ENCODE peak calls at places on chromosomes 3 and 15, in eight cellular contexts. One of them, this sample, is unnamed.

GRCh38 chr3:127819086-127819485 is 3.2 kb downstream of the MGLL start:
- DNase-seq in stimulated activated CD4-positive, alpha-beta T cell treated with anti-CD3 and anti-CD28 coated beads, Interleukin-1b, Interleukin-23, amount 100 ng/mL, for 4 hours: no peak
- DNase-seq in NCI-H1092 treated with DMSO at 0.1 percent for 48 hours: peak
- DNase-seq in stimulated activated CD8-positive, alpha-beta memory T cell treated with anti-CD3 and anti-CD28 coated beads, Interleukin-4, amount 100 ng/mL, for 48 hours: no peak
- DNase-seq in activated CD8-positive, alpha-beta memory T cell treated with anti-CD3 and anti-CD28 coated beads for 1 hour: no peak
- DNase-seq in frontal cortex: no peak
- DNase-seq in T-helper 17 cell: no peak
- DNase-seq in tibial artery: no peak
- DNase-seq in this sample: no peak

GRCh38 chr3:118298133-118298532 is 736.5 kb downstream of the IGSF11 start:
- DNase-seq in stimulated activated CD4-positive, alpha-beta T cell treated with anti-CD3 and anti-CD28 coated beads, Interleukin-1b, Interleukin-23, amount 100 ng/mL, for 4 hours: no peak
- DNase-seq in NCI-H1092 treated with DMSO at 0.1 percent for 48 hours: no peak
- DNase-seq in stimulated activated CD8-positive, alpha-beta memory T cell treated with anti-CD3 and anti-CD28 coated beads, Interleukin-4, amount 100 ng/mL, for 48 hours: no peak
- DNase-seq in activated CD8-positive, alpha-beta memory T cell treated with anti-CD3 and anti-CD28 coated beads for 1 hour: no peak
- DNase-seq in frontal cortex: no peak
- DNase-seq in T-helper 17 cell: no peak
- DNase-seq in tibial artery: no peak
- DNase-seq in this sample: no peak

GRCh38 chr3:130433306-130433705 is 83.7 kb upstream of the COL6A6 start:
- DNase-seq in stimulated activated CD4-positive, alpha-beta T cell treated with anti-CD3 and anti-CD28 coated beads, Interleukin-1b, Interleukin-23, amount 100 ng/mL, for 4 hours: no peak
- DNase-seq in NCI-H1092 treated with DMSO at 0.1 percent for 48 hours: no peak
- DNase-seq in stimulated activated CD8-positive, alpha-beta memory T cell treated with anti-CD3 and anti-CD28 coated beads, Interleukin-4, amount 100 ng/mL, for 48 hours: no peak
- DNase-seq in activated CD8-positive, alpha-beta memory T cell treated with anti-CD3 and anti-CD28 coated beads for 1 hour: no peak
- DNase-seq in frontal cortex: no peak
- DNase-seq in T-helper 17 cell: no peak
- DNase-seq in tibial artery: no peak
- DNase-seq in this sample: no peak

GRCh38 chr15:69554321-69554961 is 101.8 kb downstream of the RPLP1 start:
- DNase-seq in stimulated activated CD4-positive, alpha-beta T cell treated with anti-CD3 and anti-CD28 coated beads, Interleukin-1b, Interleukin-23, amount 100 ng/mL, for 4 hours: no peak
- DNase-seq in NCI-H1092 treated with DMSO at 0.1 percent for 48 hours: peak
- DNase-seq in stimulated activated CD8-positive, alpha-beta memory T cell treated with anti-CD3 and anti-CD28 coated beads, Interleukin-4, amount 100 ng/mL, for 48 hours: no peak
- DNase-seq in activated CD8-positive, alpha-beta memory T cell treated with anti-CD3 and anti-CD28 coated beads for 1 hour: no peak
- DNase-seq in frontal cortex: no peak
- DNase-seq in T-helper 17 cell: no peak
- DNase-seq in tibial artery: no peak
- DNase-seq in this sample: no peak

GRCh38 chr3:173586176-173586575 is 188.6 kb downstream of the NLGN1 start:
- DNase-seq in stimulated activated CD4-positive, alpha-beta T cell treated with anti-CD3 and anti-CD28 coated beads, Interleukin-1b, Interleukin-23, amount 100 ng/mL, for 4 hours: no peak
- DNase-seq in NCI-H1092 treated with DMSO at 0.1 percent for 48 hours: no peak
- DNase-seq in stimulated activated CD8-positive, alpha-beta memory T cell treated with anti-CD3 and anti-CD28 coated beads, Interleukin-4, amount 100 ng/mL, for 48 hours: no peak
- DNase-seq in activated CD8-positive, alpha-beta memory T cell treated with anti-CD3 and anti-CD28 coated beads for 1 hour: no peak
- DNase-seq in frontal cortex: no peak
- DNase-seq in T-helper 17 cell: no peak
- DNase-seq in tibial artery: no peak
- DNase-seq in this sample: no peak

GRCh38 chr3:80770106-80771079 is 991.1 kb downstream of the GBE1 start:
- DNase-seq in stimulated activated CD4-positive, alpha-beta T cell treated with anti-CD3 and anti-CD28 coated beads, Interleukin-1b, Interleukin-23, amount 100 ng/mL, for 4 hours: no peak
- DNase-seq in NCI-H1092 treated with DMSO at 0.1 percent for 48 hours: no peak
- DNase-seq in stimulated activated CD8-positive, alpha-beta memory T cell treated with anti-CD3 and anti-CD28 coated beads, Interleukin-4, amount 100 ng/mL, for 48 hours: no peak
- DNase-seq in activated CD8-positive, alpha-beta memory T cell treated with anti-CD3 and anti-CD28 coated beads for 1 hour: no peak
- DNase-seq in frontal cortex: no peak
- DNase-seq in T-helper 17 cell: no peak
- DNase-seq in tibial artery: no peak
- DNase-seq in this sample: no peak

GRCh38 chr15:43800286-43801136 is at the start of gene HYPK:
- DNase-seq in stimulated activated CD4-positive, alpha-beta T cell treated with anti-CD3 and anti-CD28 coated beads, Interleukin-1b, Interleukin-23, amount 100 ng/mL, for 4 hours: peak
- DNase-seq in NCI-H1092 treated with DMSO at 0.1 percent for 48 hours: peak
- DNase-seq in stimulated activated CD8-positive, alpha-beta memory T cell treated with anti-CD3 and anti-CD28 coated beads, Interleukin-4, amount 100 ng/mL, for 48 hours: peak
- DNase-seq in activated CD8-positive, alpha-beta memory T cell treated with anti-CD3 and anti-CD28 coated beads for 1 hour: peak
- DNase-seq in frontal cortex: peak
- DNase-seq in T-helper 17 cell: peak
- DNase-seq in tibial artery: peak
- DNase-seq in this sample: peak

GRCh38 chr15:39828374-39828931 is 45.8 kb upstream of the FSIP1 start:
- DNase-seq in stimulated activated CD4-positive, alpha-beta T cell treated with anti-CD3 and anti-CD28 coated beads, Interleukin-1b, Interleukin-23, amount 100 ng/mL, for 4 hours: no peak
- DNase-seq in NCI-H1092 treated with DMSO at 0.1 percent for 48 hours: peak
- DNase-seq in stimulated activated CD8-positive, alpha-beta memory T cell treated with anti-CD3 and anti-CD28 coated beads, Interleukin-4, amount 100 ng/mL, for 48 hours: no peak
- DNase-seq in activated CD8-positive, alpha-beta memory T cell treated with anti-CD3 and anti-CD28 coated beads for 1 hour: no peak
- DNase-seq in frontal cortex: no peak
- DNase-seq in T-helper 17 cell: no peak
- DNase-seq in tibial artery: no peak
- DNase-seq in this sample: no peak

GRCh38 chr3:117278424-117279190 is 569.0 kb downstream of the TUSC7 start:
- DNase-seq in stimulated activated CD4-positive, alpha-beta T cell treated with anti-CD3 and anti-CD28 coated beads, Interleukin-1b, Interleukin-23, amount 100 ng/mL, for 4 hours: no peak
- DNase-seq in NCI-H1092 treated with DMSO at 0.1 percent for 48 hours: peak
- DNase-seq in stimulated activated CD8-positive, alpha-beta memory T cell treated with anti-CD3 and anti-CD28 coated beads, Interleukin-4, amount 100 ng/mL, for 48 hours: no peak
- DNase-seq in activated CD8-positive, alpha-beta memory T cell treated with anti-CD3 and anti-CD28 coated beads for 1 hour: no peak
- DNase-seq in frontal cortex: no peak
- DNase-seq in T-helper 17 cell: no peak
- DNase-seq in tibial artery: no peak
- DNase-seq in this sample: no peak

GRCh38 chr3:183537295-183537730 is 18.2 kb downstream of the KLHL6 start:
- DNase-seq in stimulated activated CD4-positive, alpha-beta T cell treated with anti-CD3 and anti-CD28 coated beads, Interleukin-1b, Interleukin-23, amount 100 ng/mL, for 4 hours: no peak
- DNase-seq in NCI-H1092 treated with DMSO at 0.1 percent for 48 hours: no peak
- DNase-seq in stimulated activated CD8-positive, alpha-beta memory T cell treated with anti-CD3 and anti-CD28 coated beads, Interleukin-4, amount 100 ng/mL, for 48 hours: no peak
- DNase-seq in activated CD8-positive, alpha-beta memory T cell treated with anti-CD3 and anti-CD28 coated beads for 1 hour: no peak
- DNase-seq in frontal cortex: no peak
- DNase-seq in T-helper 17 cell: no peak
- DNase-seq in tibial artery: peak
- DNase-seq in this sample: no peak

GRCh38 chr3:194785315-194785714 is 99.6 kb downstream of the FAM43A start:
- DNase-seq in stimulated activated CD4-positive, alpha-beta T cell treated with anti-CD3 and anti-CD28 coated beads, Interleukin-1b, Interleukin-23, amount 100 ng/mL, for 4 hours: no peak
- DNase-seq in NCI-H1092 treated with DMSO at 0.1 percent for 48 hours: no peak
- DNase-seq in stimulated activated CD8-positive, alpha-beta memory T cell treated with anti-CD3 and anti-CD28 coated beads, Interleukin-4, amount 100 ng/mL, for 48 hours: no peak
- DNase-seq in activated CD8-positive, alpha-beta memory T cell treated with anti-CD3 and anti-CD28 coated beads for 1 hour: no peak
- DNase-seq in frontal cortex: peak
- DNase-seq in T-helper 17 cell: no peak
- DNase-seq in tibial artery: no peak
- DNase-seq in this sample: no peak

GRCh38 chr15:59622289-59622688 is 10.7 kb downstream of the GCNT3 start:
- DNase-seq in stimulated activated CD4-positive, alpha-beta T cell treated with anti-CD3 and anti-CD28 coated beads, Interleukin-1b, Interleukin-23, amount 100 ng/mL, for 4 hours: peak
- DNase-seq in NCI-H1092 treated with DMSO at 0.1 percent for 48 hours: no peak
- DNase-seq in stimulated activated CD8-positive, alpha-beta memory T cell treated with anti-CD3 and anti-CD28 coated beads, Interleukin-4, amount 100 ng/mL, for 48 hours: peak
- DNase-seq in activated CD8-positive, alpha-beta memory T cell treated with anti-CD3 and anti-CD28 coated beads for 1 hour: no peak
- DNase-seq in frontal cortex: no peak
- DNase-seq in T-helper 17 cell: no peak
- DNase-seq in tibial artery: no peak
- DNase-seq in this sample: peak